ENCODE peak calls at places on chromosome 9, in seven cellular contexts. G is AG04449; P is kidney epithelial cell; D is CD4-positive, alpha-beta T cell; C is psoas muscle; J is HFFc6; F is activated CD8-positive, alpha-beta T cell treated with anti-CD3 and anti-CD28 coated beads for 36 hours. N is an unnamed sample.

GRCh38 chr9:17462869-17463464 is 115.9 kb upstream of the SH3GL2 start:
- DNase-seq in G (peak), P (no peak), D (no peak), C (no peak), J (peak), F (peak), N (no peak)

GRCh38 chr9:1939466-1939865 is 75.7 kb upstream of the SMARCA2 start:
- DNase-seq in G (no peak), P (no peak), D (no peak), C (no peak), J (no peak), F (no peak), N (no peak)

GRCh38 chr9:135586601-135587109 is 25.1 kb downstream of the PAEP start:
- DNase-seq in G (no peak), P (no peak), D (no peak), C (no peak), J (no peak), F (no peak), N (no peak)

GRCh38 chr9:70413427-70413797 is 1.0 kb downstream of the KLF9 start:
- DNase-seq in G (no peak), P (no peak), D (peak), C (peak), J (no peak), F (peak), N (no peak)

GRCh38 chr9:98852961-98853360 is 45.5 kb downstream of the GALNT12 start:
- DNase-seq in G (no peak), P (no peak), D (no peak), C (no peak), J (no peak), F (no peak), N (no peak)

GRCh38 chr9:135038331-135038730 is 49.1 kb upstream of the OLFM1 start:
- DNase-seq in G (no peak), P (no peak), D (no peak), C (no peak), J (no peak), F (no peak), N (peak)

GRCh38 chr9:108272350-108272899 is 583.4 kb downstream of the ACTL7B start:
- DNase-seq in G (no peak), P (no peak), D (no peak), C (peak), J (no peak), F (peak), N (no peak)

GRCh38 chr9:86690034-86690433 is 257.3 kb downstream of the GAS1 start:
- DNase-seq in G (no peak), P (no peak), D (no peak), C (no peak), J (no peak), F (no peak), N (no peak)

GRCh38 chr9:123611228-123611627 is 255.2 kb downstream of the CRB2 start:
- DNase-seq in G (peak), P (no peak), D (no peak), C (no peak), J (peak), F (no peak), N (no peak)

GRCh38 chr9:23850242-23851023 is 24.4 kb upstream of the ELAVL2 start:
- DNase-seq in G (no peak), P (no peak), D (no peak), C (no peak), J (no peak), F (no peak), N (no peak)

GRCh38 chr9:81031422-81032029 is 657.8 kb downstream of the TLE1 start:
- DNase-seq in G (no peak), P (peak), D (no peak), C (no peak), J (no peak), F (no peak), N (no peak)

GRCh38 chr9:21933865-21934264 is 60.3 kb downstream of the CDKN2A start:
- DNase-seq in G (peak), P (no peak), D (no peak), C (no peak), J (peak), F (no peak), N (no peak)

GRCh38 chr9:69332067-69332685 is 7.2 kb downstream of the ENTREP1 start:
- DNase-seq in G (no peak), P (no peak), D (no peak), C (no peak), J (no peak), F (no peak), N (no peak)

GRCh38 chr9:86955554-86955953 is 8.2 kb upstream of the GAS1 start:
- DNase-seq in G (no peak), P (no peak), D (no peak), C (no peak), J (no peak), F (no peak), N (no peak)

GRCh38 chr9:136734837-136735496 is 7.8 kb downstream of the LCN10 start:
- DNase-seq in G (no peak), P (no peak), D (no peak), C (no peak), J (no peak), F (peak), N (no peak)

GRCh38 chr9:83434254-83434653 is 103.9 kb downstream of the FRMD3 start:
- DNase-seq in G (no peak), P (no peak), D (no peak), C (no peak), J (no peak), F (no peak), N (no peak)

DNA sequence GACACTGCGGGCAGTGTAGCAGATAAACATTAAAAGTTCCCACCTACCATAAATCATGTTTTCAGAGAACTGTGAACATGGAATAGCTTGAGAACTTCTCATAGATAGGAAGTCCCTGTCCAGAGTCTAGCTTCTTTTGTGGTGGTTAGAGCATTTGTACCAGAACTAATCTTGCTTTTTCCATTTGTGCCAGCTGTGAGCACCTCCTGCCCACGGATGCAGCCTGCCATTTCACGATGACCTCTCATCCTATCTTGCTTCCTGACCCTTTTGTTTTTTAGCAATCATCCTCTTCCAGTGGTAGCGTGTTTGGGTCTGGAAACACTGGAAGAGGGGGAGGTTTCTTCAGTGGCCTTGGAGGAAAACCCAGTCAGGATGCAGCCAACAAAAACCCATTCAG is 61.4 kb downstream of the FAM78A start:
- DNase-seq in G (no peak), P (no peak), D (no peak), C (no peak), J (no peak), F (no peak), N (no peak)
- TF ChIP-seq CTCF in G (no peak), P (no peak), D (no peak), C (no peak), J (no peak), F (no peak), N (no peak)

DNA sequence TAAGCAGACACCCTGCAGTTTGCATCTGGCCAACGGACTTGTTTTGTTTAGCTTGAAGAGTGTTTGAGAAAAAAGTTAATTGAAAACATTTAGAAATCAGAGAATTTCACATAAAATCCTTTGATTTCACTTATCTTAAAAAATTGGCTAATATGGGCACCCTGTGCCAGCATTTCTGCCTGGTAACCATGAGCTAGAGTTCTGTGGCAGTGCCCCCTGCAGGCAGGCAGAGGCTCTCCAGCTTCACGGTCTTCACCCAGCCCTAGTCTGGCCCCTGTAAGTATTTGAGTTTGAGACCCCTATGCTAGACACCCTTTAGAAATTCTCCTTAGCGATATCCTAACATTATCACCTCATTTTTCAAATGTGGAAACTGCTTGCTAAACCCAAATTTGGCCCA is 18.8 kb upstream of the FANCC start:
- DNase-seq in G (no peak), P (no peak), D (no peak), C (no peak), J (no peak), F (peak), N (no peak)
- TF ChIP-seq CTCF in G (peak), P (peak), D (peak), C (peak), J (peak), F (peak), N (no peak)

DNA sequence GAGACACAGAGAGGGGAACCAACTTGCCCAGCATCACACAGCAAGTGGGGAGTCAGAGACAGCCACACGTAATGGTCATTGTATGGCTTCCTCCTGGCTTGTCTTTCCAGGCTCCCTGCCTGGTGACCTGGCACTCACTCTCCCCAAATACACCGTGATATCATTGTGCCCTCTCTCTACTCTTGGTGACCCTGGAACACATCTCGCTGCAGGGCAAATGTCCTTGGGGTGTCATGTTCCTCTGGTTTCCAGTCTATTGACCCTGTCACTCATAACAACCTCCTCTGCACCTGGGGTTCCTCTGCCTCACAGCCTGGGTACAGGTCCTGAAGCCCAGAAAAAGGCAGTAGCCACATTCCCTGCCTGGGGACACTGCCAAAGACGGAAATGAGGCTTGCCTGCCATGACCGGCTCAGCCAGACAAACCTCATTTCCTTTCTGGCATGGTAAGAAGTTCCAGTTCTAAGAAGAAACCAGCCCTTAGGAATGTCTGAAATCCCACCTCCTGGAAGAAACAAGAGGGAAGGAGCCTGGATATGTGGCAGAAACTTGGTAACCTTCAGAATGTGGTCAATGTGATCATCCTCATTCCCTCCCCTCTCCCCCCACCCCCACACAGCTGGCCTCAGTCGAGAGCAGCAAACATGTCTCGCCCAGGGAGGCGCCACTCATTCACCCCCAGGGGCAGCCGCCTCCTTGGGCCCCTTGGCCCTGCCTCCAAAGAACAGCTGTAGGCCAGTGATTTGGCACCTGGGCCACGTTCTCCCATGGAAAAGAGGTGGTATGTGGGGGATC is 30.6 kb upstream of the SMU1 start:
- DNase-seq in G (peak), P (peak), D (no peak), C (peak), J (peak), F (no peak), N (no peak)
- TF ChIP-seq CTCF in G (no peak), P (no peak), D (no peak), C (no peak), J (peak), F (no peak), N (no peak)

GRCh38 chr9:130692365-130692764 is 1.2 kb upstream of the EXOSC2 start:
- DNase-seq in G (no peak), P (no peak), D (no peak), C (peak), J (no peak), F (peak), N (no peak)
- TF ChIP-seq CTCF in G (no peak), P (peak), D (no peak), C (no peak), J (peak), F (peak), N (no peak)

GRCh38 chr9:38707885-38708640 is 11.9 kb downstream of the FAM240B start:
- DNase-seq in G (no peak), P (no peak), D (no peak), C (no peak), J (no peak), F (no peak), N (no peak)
- TF ChIP-seq CTCF in G (peak), P (peak), D (no peak), C (no peak), J (peak), F (no peak), N (no peak)

GRCh38 chr9:8036914-8037524 is 237.4 kb upstream of the DMAC1 start:
- DNase-seq in G (no peak), P (no peak), D (no peak), C (no peak), J (no peak), F (no peak), N (no peak)
- TF ChIP-seq CTCF in G (no peak), P (no peak), D (no peak), C (no peak), J (no peak), F (no peak), N (no peak)

DNA sequence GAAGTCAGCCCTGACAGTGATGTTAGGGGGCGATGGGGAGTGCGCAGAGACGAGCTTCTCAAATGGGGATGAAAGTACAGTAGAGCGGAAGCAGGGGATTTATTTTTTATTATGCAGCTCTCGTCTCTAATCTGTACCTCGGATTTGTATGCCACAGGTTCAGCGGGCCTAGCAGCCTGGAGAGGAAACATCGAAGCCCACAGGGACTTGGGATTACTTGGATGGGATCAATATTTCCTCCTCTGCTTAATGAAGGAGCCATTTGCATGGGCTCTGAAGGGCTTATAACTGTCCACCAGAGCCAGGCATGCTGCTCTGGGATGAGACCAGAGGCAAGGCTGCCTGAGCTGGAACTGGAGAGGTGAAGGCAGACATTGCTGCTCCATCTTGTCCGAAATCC is 133.5 kb upstream of the RAPGEF1 start:
- DNase-seq in G (no peak), P (no peak), D (no peak), C (no peak), J (no peak), F (no peak), N (no peak)
- TF ChIP-seq CTCF in G (no peak), P (no peak), D (no peak), C (no peak), J (no peak), F (no peak), N (no peak)

GRCh38 chr9:92746567-92747458 is 17.8 kb downstream of the BICD2 start:
- DNase-seq in G (no peak), P (no peak), D (no peak), C (no peak), J (no peak), F (no peak), N (peak)

GRCh38 chr9:92748233-92748497 is 16.5 kb downstream of the BICD2 start:
- DNase-seq in G (no peak), P (no peak), D (no peak), C (no peak), J (no peak), F (no peak), N (no peak)

GRCh38 chr9:92749934-92750315 is 14.7 kb downstream of the BICD2 start:
- DNase-seq in G (no peak), P (no peak), D (no peak), C (no peak), J (no peak), F (no peak), N (no peak)

GRCh38 chr9:92747459-92748232 is 17.0 kb downstream of the BICD2 start:
- DNase-seq in G (no peak), P (no peak), D (no peak), C (no peak), J (no peak), F (no peak), N (peak)

GRCh38 chr9:92749071-92749933 is 15.3 kb downstream of the BICD2 start:
- DNase-seq in G (no peak), P (no peak), D (no peak), C (no peak), J (no peak), F (no peak), N (no peak)
- TF ChIP-seq CTCF in G (no peak), P (no peak), D (no peak), C (no peak), J (no peak), F (no peak), N (no peak)

DNA sequence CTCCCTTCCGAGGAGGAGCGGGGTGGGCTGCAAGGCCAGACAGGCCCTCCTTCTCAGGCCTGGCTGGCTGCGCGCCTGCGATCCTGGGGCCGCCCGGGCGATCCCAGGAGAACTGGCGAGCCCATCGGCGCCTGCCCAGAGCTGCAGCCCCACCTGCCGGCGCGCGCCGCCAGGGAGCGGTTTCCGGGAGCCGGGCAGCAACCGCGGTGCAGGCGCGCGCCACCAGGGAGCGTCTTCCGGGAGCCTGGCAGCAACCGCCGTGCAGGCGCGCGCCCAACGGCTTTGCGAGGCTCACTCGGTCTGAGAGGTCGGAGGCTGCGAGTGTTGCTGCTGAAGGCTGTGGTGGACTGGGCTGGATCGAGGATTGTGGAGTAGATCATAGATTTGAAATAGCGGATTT is 668.7 kb downstream of the SPATA31A6 start:
- DNase-seq in G (no peak), P (no peak), D (no peak), C (peak), J (no peak), F (peak), N (no peak)
- TF ChIP-seq CTCF in G (peak), P (no peak), D (no peak), C (no peak), J (no peak), F (no peak), N (no peak)

GRCh38 chr9:76690575-76691370 is 73.5 kb upstream of the PCA3 start:
- DNase-seq in G (no peak), P (no peak), D (no peak), C (no peak), J (no peak), F (no peak), N (no peak)

GRCh38 chr9:76686756-76687155 is 77.5 kb upstream of the PCA3 start:
- DNase-seq in G (no peak), P (no peak), D (no peak), C (no peak), J (no peak), F (no peak), N (no peak)

GRCh38 chr9:76687861-76688374 is 76.3 kb upstream of the PCA3 start:
- DNase-seq in G (no peak), P (peak), D (no peak), C (no peak), J (peak), F (peak), N (peak)

GRCh38 chr9:76691761-76692313 is 72.4 kb upstream of the PCA3 start:
- DNase-seq in G (no peak), P (no peak), D (no peak), C (no peak), J (no peak), F (peak), N (no peak)

GRCh38 chr9:76688471-76689238 is 75.6 kb upstream of the PCA3 start:
- DNase-seq in G (no peak), P (no peak), D (no peak), C (no peak), J (no peak), F (no peak), N (no peak)
- TF ChIP-seq CTCF in G (no peak), P (no peak), D (no peak), C (no peak), J (no peak), F (no peak), N (no peak)